ENCODE peak calls at places on chromosomes 6 and 20, in six cellular contexts. One of them, this sample, is unnamed.

GRCh38 chr6:170537329-170537728 is 15.8 kb downstream of the PSMB1 start:
- ATAC-seq in K562: no peak
- ATAC-seq in A549: no peak
- ATAC-seq in upper lobe of left lung: no peak
- ATAC-seq in GM12878: no peak
- ATAC-seq in HepG2: no peak
- ATAC-seq in this sample: no peak

GRCh38 chr20:50799890-50800550 is 5.2 kb downstream of the BCAS4 start:
- ATAC-seq in HepG2: no peak
- ATAC-seq in GM12878: peak
- ATAC-seq in A549: no peak
- ATAC-seq in K562: no peak
- ATAC-seq in upper lobe of left lung: no peak
- ATAC-seq in this sample: no peak

GRCh38 chr6:62059898-62060297 is 226.1 kb downstream of the KHDRBS2 start:
- ATAC-seq in upper lobe of left lung: no peak
- ATAC-seq in GM12878: no peak
- ATAC-seq in HepG2: no peak
- ATAC-seq in A549: no peak
- ATAC-seq in K562: no peak
- ATAC-seq in this sample: no peak

GRCh38 chr6:16539086-16539931 is 222.0 kb downstream of the ATXN1 start:
- ATAC-seq in GM12878: no peak
- ATAC-seq in A549: no peak
- ATAC-seq in HepG2: peak
- ATAC-seq in upper lobe of left lung: no peak
- ATAC-seq in K562: no peak
- ATAC-seq in this sample: no peak

GRCh38 chr6:114936060-114936459 is 593.2 kb upstream of the HS3ST5 start:
- ATAC-seq in HepG2: no peak
- ATAC-seq in upper lobe of left lung: no peak
- ATAC-seq in K562: no peak
- ATAC-seq in GM12878: no peak
- ATAC-seq in A549: no peak
- ATAC-seq in this sample: no peak

GRCh38 chr20:1306316-1307135 is 22.4 kb downstream of the SDCBP2 start:
- ATAC-seq in A549: peak
- ATAC-seq in K562: no peak
- ATAC-seq in HepG2: no peak
- ATAC-seq in upper lobe of left lung: no peak
- ATAC-seq in GM12878: no peak
- ATAC-seq in this sample: no peak

GRCh38 chr6:134416501-134417154 is 98.7 kb upstream of the SGK1 start:
- ATAC-seq in GM12878: no peak
- ATAC-seq in HepG2: no peak
- ATAC-seq in upper lobe of left lung: no peak
- ATAC-seq in K562: peak
- ATAC-seq in A549: peak
- ATAC-seq in this sample: no peak

GRCh38 chr20:49896204-49896603 is 19.1 kb downstream of the SPATA2 start:
- ATAC-seq in HepG2: no peak
- ATAC-seq in A549: no peak
- ATAC-seq in upper lobe of left lung: peak
- ATAC-seq in K562: no peak
- ATAC-seq in GM12878: no peak
- ATAC-seq in this sample: no peak

GRCh38 chr6:110541701-110542309 is 65.4 kb upstream of the SLC22A16 start:
- ATAC-seq in upper lobe of left lung: no peak
- ATAC-seq in GM12878: no peak
- ATAC-seq in K562: no peak
- ATAC-seq in HepG2: no peak
- ATAC-seq in A549: no peak
- ATAC-seq in this sample: no peak

GRCh38 chr6:44480097-44480539 is 92.6 kb downstream of the CDC5L start:
- ATAC-seq in K562: no peak
- ATAC-seq in upper lobe of left lung: no peak
- ATAC-seq in A549: no peak
- ATAC-seq in GM12878: no peak
- ATAC-seq in HepG2: no peak
- ATAC-seq in this sample: no peak

GRCh38 chr6:108698593-108699289 is 138.0 kb downstream of the FOXO3 start:
- ATAC-seq in GM12878: no peak
- ATAC-seq in K562: no peak
- ATAC-seq in HepG2: no peak
- ATAC-seq in upper lobe of left lung: peak
- ATAC-seq in A549: no peak
- ATAC-seq in this sample: peak

DNA sequence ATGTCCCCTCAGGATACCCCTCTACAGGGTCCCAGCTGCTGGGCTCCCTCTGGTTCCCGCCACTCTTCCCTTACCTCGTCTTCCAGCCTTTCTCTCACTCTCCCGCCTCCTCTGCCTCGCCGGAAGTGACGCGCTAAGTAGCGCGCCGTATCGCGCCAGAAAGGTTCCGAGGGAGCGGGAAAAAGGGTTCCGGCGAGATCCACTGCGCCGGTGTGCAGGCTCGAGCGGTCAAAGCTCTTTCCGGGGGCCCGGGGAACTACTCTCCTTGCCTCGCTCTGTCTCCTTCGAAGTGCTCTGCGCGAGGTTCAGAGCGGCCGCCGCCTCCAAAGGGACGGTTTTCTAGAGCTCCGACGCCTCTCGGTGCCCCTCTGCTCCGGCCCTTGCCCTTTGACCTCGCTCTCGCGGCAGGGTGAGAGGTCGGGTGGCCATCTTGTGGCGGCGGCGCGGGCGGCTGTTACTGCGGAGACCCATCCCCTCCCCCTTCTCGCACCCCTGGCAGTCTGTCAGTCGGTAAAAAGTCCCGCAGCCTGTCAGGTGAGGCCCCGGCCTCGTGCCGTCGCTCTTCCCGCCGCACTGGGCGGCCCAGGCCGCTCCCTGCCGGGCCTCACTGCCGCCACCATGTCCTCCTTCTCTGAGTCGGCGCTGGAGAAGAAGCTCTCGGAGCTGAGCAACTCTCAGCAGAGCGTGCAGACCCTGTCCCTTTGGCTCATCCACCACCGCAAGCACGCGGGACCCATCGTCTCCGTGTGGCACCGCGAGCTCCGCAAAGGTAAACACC is at the start of the genes RPRD1B and TTI1:
- ATAC-seq in upper lobe of left lung: peak
- ATAC-seq in HepG2: peak
- ATAC-seq in K562: peak
- ATAC-seq in GM12878: peak
- ATAC-seq in A549: peak
- ATAC-seq in this sample: peak
- TF ChIP-seq EP300 in upper lobe of left lung: no peak
- TF ChIP-seq EP300 in HepG2: peak
- TF ChIP-seq EP300 in K562: no peak
- TF ChIP-seq EP300 in GM12878: no peak
- TF ChIP-seq EP300 in A549: no peak
- TF ChIP-seq EP300 in this sample: no peak

GRCh38 chr6:75329703-75330102 is 45.1 kb upstream of the TMEM30A start:
- ATAC-seq in A549: no peak
- ATAC-seq in GM12878: no peak
- ATAC-seq in upper lobe of left lung: no peak
- ATAC-seq in K562: no peak
- ATAC-seq in HepG2: no peak
- ATAC-seq in this sample: no peak

GRCh38 chr6:75337805-75338204 is 53.2 kb upstream of the TMEM30A start:
- ATAC-seq in upper lobe of left lung: no peak
- ATAC-seq in HepG2: no peak
- ATAC-seq in GM12878: peak
- ATAC-seq in A549: no peak
- ATAC-seq in K562: no peak
- ATAC-seq in this sample: no peak

GRCh38 chr6:75333811-75334210 is 49.2 kb upstream of the TMEM30A start:
- ATAC-seq in upper lobe of left lung: no peak
- ATAC-seq in HepG2: no peak
- ATAC-seq in K562: no peak
- ATAC-seq in GM12878: no peak
- ATAC-seq in A549: no peak
- ATAC-seq in this sample: no peak

GRCh38 chr6:75331134-75331533 is 46.5 kb upstream of the TMEM30A start:
- ATAC-seq in K562: no peak
- ATAC-seq in A549: no peak
- ATAC-seq in upper lobe of left lung: no peak
- ATAC-seq in GM12878: no peak
- ATAC-seq in HepG2: no peak
- ATAC-seq in this sample: no peak

DNA sequence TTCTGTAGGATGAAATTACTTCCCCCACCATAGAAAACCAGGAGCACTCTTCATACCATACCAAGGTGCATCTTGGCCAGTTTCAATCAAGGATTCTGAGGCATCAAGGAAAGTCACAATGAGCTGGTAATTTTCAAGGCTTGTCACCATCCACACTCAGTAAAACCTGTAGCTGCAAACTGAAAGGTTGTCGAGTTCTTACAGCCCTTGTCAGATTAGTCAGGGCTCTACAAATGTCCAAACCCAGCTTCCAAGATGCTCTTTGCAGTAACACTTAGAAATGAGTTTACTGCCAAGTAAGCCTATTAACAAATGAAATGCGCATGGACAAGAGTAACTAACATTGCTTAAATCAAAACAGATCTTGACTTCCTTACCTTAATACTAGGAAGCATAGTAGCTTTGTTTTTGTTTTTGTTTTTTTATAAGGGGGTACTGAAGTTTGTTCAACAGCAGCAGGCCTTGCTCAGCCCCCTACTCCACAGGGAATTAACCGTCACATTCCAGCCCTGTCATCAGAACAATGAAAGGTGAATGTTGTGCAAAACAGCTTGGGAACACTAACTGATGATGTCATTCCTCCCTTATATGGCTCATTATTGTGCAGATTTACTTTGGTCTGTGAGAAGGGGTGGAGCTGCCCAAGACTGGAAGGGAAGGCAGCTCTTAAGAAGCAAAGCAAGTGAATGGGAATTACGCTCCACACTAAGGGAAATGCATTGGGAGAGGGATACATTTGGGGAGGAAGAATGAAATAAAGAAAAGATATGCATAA is 49.9 kb upstream of the TMEM30A start:
- ATAC-seq in K562: peak
- ATAC-seq in A549: no peak
- ATAC-seq in HepG2: no peak
- ATAC-seq in GM12878: no peak
- ATAC-seq in upper lobe of left lung: peak
- ATAC-seq in this sample: peak
- H3K4me3 ChIP-seq in K562: no peak
- H3K4me3 ChIP-seq in A549: no peak
- H3K4me3 ChIP-seq in HepG2: no peak
- H3K4me3 ChIP-seq in GM12878: no peak
- H3K4me3 ChIP-seq in upper lobe of left lung: peak
- H3K4me3 ChIP-seq in this sample: no peak

GRCh38 chr6:130927305-130927704 is 100.1 kb downstream of the SMLR1 start:
- ATAC-seq in upper lobe of left lung: no peak
- ATAC-seq in HepG2: no peak
- ATAC-seq in GM12878: peak
- ATAC-seq in K562: peak
- ATAC-seq in A549: no peak
- ATAC-seq in this sample: no peak
- TF ChIP-seq EP300 in upper lobe of left lung: no peak
- TF ChIP-seq EP300 in HepG2: no peak
- TF ChIP-seq EP300 in GM12878: no peak
- TF ChIP-seq EP300 in K562: no peak
- TF ChIP-seq EP300 in A549: no peak
- TF ChIP-seq EP300 in this sample: no peak

DNA sequence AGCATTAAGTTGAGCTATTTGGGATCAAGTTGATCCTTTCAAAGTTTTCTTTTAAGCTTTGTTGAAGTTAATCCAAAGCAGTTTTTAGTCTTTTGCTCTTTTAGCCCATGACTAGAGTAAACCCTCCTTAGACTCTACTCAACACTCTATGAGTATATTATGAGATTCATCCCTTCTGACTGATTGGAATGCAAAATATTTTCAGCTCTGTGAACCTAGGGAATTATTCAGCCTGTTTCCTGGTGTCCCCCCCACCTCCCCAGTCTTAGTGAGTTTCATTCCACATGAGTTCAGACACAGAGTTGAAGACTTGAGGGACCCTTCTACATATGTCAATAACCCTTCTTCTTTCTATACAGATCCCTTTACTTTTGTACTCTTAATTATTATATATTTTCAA is 413.7 kb downstream of the RFPL4B start:
- ATAC-seq in A549: no peak
- ATAC-seq in upper lobe of left lung: no peak
- ATAC-seq in GM12878: no peak
- ATAC-seq in HepG2: no peak
- ATAC-seq in K562: no peak
- ATAC-seq in this sample: no peak
- H3K4me3 ChIP-seq in A549: no peak
- H3K4me3 ChIP-seq in upper lobe of left lung: no peak
- H3K4me3 ChIP-seq in GM12878: no peak
- H3K4me3 ChIP-seq in HepG2: no peak
- H3K4me3 ChIP-seq in K562: no peak
- H3K4me3 ChIP-seq in this sample: no peak

GRCh38 chr20:35615667-35616464 is at the start of gene SPAG4:
- ATAC-seq in K562: peak
- ATAC-seq in upper lobe of left lung: peak
- ATAC-seq in A549: peak
- ATAC-seq in GM12878: peak
- ATAC-seq in HepG2: peak
- ATAC-seq in this sample: peak
- TF ChIP-seq EP300 in K562: no peak
- TF ChIP-seq EP300 in upper lobe of left lung: no peak
- TF ChIP-seq EP300 in A549: no peak
- TF ChIP-seq EP300 in GM12878: no peak
- TF ChIP-seq EP300 in HepG2: peak
- TF ChIP-seq EP300 in this sample: no peak

This sample was measured in gastroesophageal sphincter.